ENCODE peak calls at places on chromosome 13, in ten cellular contexts. Y, C, S, J, G, K, F, Z, N and B are unnamed samples.

GRCh38 chr13:111233080-111233479 is 87.4 kb upstream of the TEX29 start:
- DNase-seq in S (no peak), C (no peak), G (no peak), F (no peak), Y (no peak), J (no peak), K (no peak), N (peak), Z (no peak), B (no peak)

GRCh38 chr13:101523732-101524131 is 71.3 kb downstream of the ITGBL1 start:
- DNase-seq in G (peak), F (no peak), K (no peak), N (peak), Z (no peak), Y (no peak), S (peak), J (no peak), C (no peak), B (peak)

GRCh38 chr13:89401209-89401810 is 1730.1 kb downstream of the SLITRK5 start:
- DNase-seq in G (no peak), C (no peak), F (no peak), Y (no peak), N (peak), Z (no peak), S (peak), K (no peak), J (peak), B (no peak)

GRCh38 chr13:91346848-91347211 is 657 bp upstream of the MIR17HG start:
- DNase-seq in J (peak), N (no peak), G (peak), S (peak), F (peak), Y (no peak), K (peak), C (no peak), Z (no peak), B (no peak)

GRCh38 chr13:109274188-109274821 is 512.1 kb downstream of the IRS2 start:
- DNase-seq in F (no peak), Y (no peak), C (no peak), G (no peak), J (peak), N (peak), Z (no peak), S (peak), K (no peak), B (no peak)

GRCh38 chr13:31094331-31095015 is 67.2 kb downstream of the HSPH1 start:
- DNase-seq in J (no peak), K (no peak), G (no peak), C (no peak), Y (no peak), S (no peak), Z (no peak), N (no peak), F (no peak), B (no peak)

GRCh38 chr13:48653074-48654054 is at the start of gene CYSLTR2:
- DNase-seq in Y (no peak), K (no peak), S (peak), J (no peak), F (no peak), N (peak), C (no peak), Z (no peak), G (no peak), B (no peak)

GRCh38 chr13:21973437-21974125 is 302.7 kb downstream of the FGF9 start:
- DNase-seq in S (no peak), Z (no peak), F (no peak), J (no peak), G (no peak), C (no peak), K (no peak), N (no peak), Y (no peak), B (no peak)

GRCh38 chr13:30796833-30797601 is 61.7 kb downstream of the ALOX5AP start:
- DNase-seq in N (peak), K (no peak), Z (no peak), J (no peak), S (peak), G (no peak), Y (no peak), C (no peak), F (no peak), B (no peak)

GRCh38 chr13:34805347-34805746 is 136.7 kb upstream of the NBEA start:
- DNase-seq in F (no peak), Z (no peak), N (no peak), S (no peak), J (no peak), C (no peak), K (no peak), Y (no peak), G (no peak), B (no peak)

GRCh38 chr13:111866731-111867245 is 200.2 kb upstream of the SOX1 start:
- DNase-seq in J (no peak), S (no peak), Z (no peak), C (no peak), F (no peak), Y (no peak), K (no peak), G (no peak), N (no peak), B (no peak)

GRCh38 chr13:75550159-75550567 is 572 bp downstream of the UCHL3 start:
- DNase-seq in S (peak), C (peak), N (peak), K (no peak), J (peak), G (no peak), Z (no peak), Y (peak), F (no peak), B (peak)

GRCh38 chr13:113321546-113321945 is 24.5 kb downstream of the LAMP1 start:
- DNase-seq in G (no peak), N (no peak), J (no peak), C (no peak), F (no peak), Z (peak), Y (no peak), K (no peak), S (no peak), B (no peak)

GRCh38 chr13:113322890-113323651 is 26.0 kb downstream of the LAMP1 start:
- DNase-seq in J (peak), G (no peak), Z (no peak), Y (no peak), N (no peak), C (no peak), F (no peak), K (no peak), S (no peak), B (no peak)

GRCh38 chr13:113323869-113324268 is 26.8 kb downstream of the LAMP1 start:
- DNase-seq in J (no peak), C (no peak), F (no peak), Z (no peak), S (no peak), K (no peak), N (no peak), Y (no peak), G (no peak), B (no peak)

GRCh38 chr13:113320226-113320875 is 23.3 kb downstream of the LAMP1 start:
- DNase-seq in Z (peak), J (no peak), F (no peak), K (no peak), S (no peak), G (no peak), Y (no peak), N (no peak), C (no peak), B (no peak)

GRCh38 chr13:113322043-113322461 is 25.0 kb downstream of the LAMP1 start:
- DNase-seq in C (no peak), Y (no peak), K (no peak), S (no peak), F (no peak), G (no peak), J (no peak), Z (peak), N (no peak), B (no peak)
- TF ChIP-seq POLR2A in C (no peak), Y (no peak), K (no peak), S (no peak), F (no peak), G (no peak), J (no peak), Z (no peak), N (no peak), B (no peak)

GRCh38 chr13:40329682-40330485 is 336.6 kb downstream of the FOXO1 start:
- DNase-seq in K (no peak), Y (no peak), F (no peak), G (no peak), N (no peak), S (no peak), C (no peak), Z (no peak), J (no peak), B (no peak)
- TF ChIP-seq POLR2A in K (no peak), Y (no peak), F (no peak), G (no peak), N (no peak), S (no peak), C (no peak), Z (no peak), J (no peak), B (no peak)

GRCh38 chr13:40769970-40770369 is 1.0 kb downstream of the MRPS31 start:
- DNase-seq in K (no peak), Y (no peak), G (no peak), F (no peak), J (no peak), N (no peak), C (no peak), Z (no peak), S (no peak), B (no peak)

GRCh38 chr13:40772765-40773473 is 1.9 kb upstream of the MRPS31 start:
- DNase-seq in K (no peak), G (no peak), S (no peak), Y (no peak), J (no peak), F (no peak), Z (no peak), N (no peak), C (no peak), B (no peak)

GRCh38 chr13:40770609-40770933 is 419 bp downstream of the MRPS31 start:
- DNase-seq in K (no peak), C (no peak), N (no peak), G (no peak), Y (no peak), S (no peak), F (no peak), Z (no peak), J (no peak), B (no peak)

GRCh38 chr13:40774672-40775071 is 3.7 kb upstream of the MRPS31 start:
- DNase-seq in S (no peak), Z (no peak), F (no peak), C (no peak), N (no peak), J (no peak), G (no peak), K (no peak), Y (no peak), B (no peak)

DNA sequence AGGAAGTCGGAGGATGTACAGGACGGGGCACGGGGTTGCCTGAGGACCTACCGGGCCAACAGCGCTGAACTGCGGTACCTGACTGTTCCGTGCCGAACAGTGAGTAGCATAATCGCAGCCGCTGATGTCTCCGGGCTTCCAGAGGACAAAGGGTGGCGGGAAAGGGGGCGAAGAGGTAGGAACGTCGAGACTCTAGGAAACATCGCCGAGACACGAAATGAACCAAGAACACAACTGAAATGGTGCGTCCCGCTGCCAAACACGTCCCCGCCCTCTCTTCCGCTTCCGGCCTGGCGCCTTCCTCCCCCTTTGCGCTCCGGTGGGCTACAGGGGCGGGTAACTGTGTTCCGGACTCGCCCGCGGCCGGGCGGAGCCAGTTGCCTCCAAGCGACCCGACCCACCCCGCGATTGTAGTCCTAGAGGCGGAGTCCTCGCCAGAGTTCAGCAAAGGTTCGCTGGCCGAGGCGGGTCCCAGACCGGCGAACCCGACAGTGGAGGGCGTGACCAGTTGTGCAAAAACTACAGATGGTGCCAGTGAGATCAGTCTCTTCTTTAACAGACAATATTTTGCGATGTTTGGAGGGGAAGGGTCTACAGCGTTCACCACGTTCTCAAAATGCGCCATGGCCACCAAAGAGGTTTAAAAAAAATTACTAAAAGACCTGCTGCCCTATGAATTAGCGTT is at the start of gene MRPS31:
- DNase-seq in C (peak), Z (peak), N (peak), G (peak), Y (peak), J (peak), K (peak), F (peak), S (peak), B (peak)
- TF ChIP-seq POLR2A in C (peak), Z (no peak), N (peak), G (peak), Y (peak), J (peak), K (peak), F (peak), S (peak), B (peak)

GRCh38 chr13:28494537-28494860 is 429 bp downstream of the FLT1 start:
- DNase-seq in Z (no peak), N (no peak), K (no peak), Y (no peak), F (no peak), G (no peak), J (no peak), S (peak), C (no peak), B (no peak)

GRCh38 chr13:28492527-28493367 is 2.2 kb downstream of the FLT1 start:
- DNase-seq in Z (no peak), G (no peak), S (no peak), F (no peak), N (no peak), Y (no peak), K (no peak), C (no peak), J (no peak), B (no peak)

GRCh38 chr13:28495586-28496564 is 947 bp upstream of the FLT1 start:
- DNase-seq in Z (no peak), Y (no peak), J (no peak), S (peak), K (no peak), C (no peak), G (no peak), N (no peak), F (no peak), B (no peak)

GRCh38 chr13:28493740-28494536 is 990 bp downstream of the FLT1 start:
- DNase-seq in F (no peak), J (no peak), S (no peak), C (no peak), Z (peak), N (no peak), G (no peak), K (no peak), Y (no peak), B (no peak)

GRCh38 chr13:28494861-28495585 is at the start of gene FLT1:
- DNase-seq in N (peak), J (peak), Y (peak), G (peak), C (no peak), Z (peak), S (peak), K (no peak), F (no peak), B (no peak)
- TF ChIP-seq POLR2A in N (peak), J (peak), Y (peak), G (peak), C (no peak), Z (no peak), S (peak), K (no peak), F (no peak), B (peak)

GRCh38 chr13:45932172-45932571 is 80.6 kb upstream of the SIAH3 start:
- DNase-seq in Y (no peak), J (no peak), G (no peak), N (no peak), Z (no peak), S (no peak), K (no peak), C (no peak), F (no peak), B (no peak)

GRCh38 chr13:45932611-45933182 is 81.1 kb upstream of the SIAH3 start:
- DNase-seq in J (peak), N (no peak), Z (no peak), C (no peak), F (no peak), K (no peak), S (no peak), Y (no peak), G (no peak), B (no peak)

GRCh38 chr13:45936621-45937020 is 85.1 kb upstream of the SIAH3 start:
- DNase-seq in F (no peak), J (no peak), Y (no peak), G (no peak), C (no peak), Z (no peak), S (no peak), N (no peak), K (no peak), B (no peak)

GRCh38 chr13:45933203-45934014 is 81.9 kb upstream of the SIAH3 start:
- DNase-seq in S (no peak), Z (no peak), J (no peak), F (no peak), C (no peak), Y (no peak), G (no peak), N (no peak), K (no peak), B (no peak)

GRCh38 chr13:45934283-45934682 is 82.7 kb upstream of the SIAH3 start:
- DNase-seq in F (no peak), J (no peak), S (no peak), K (no peak), N (no peak), Z (no peak), C (no peak), G (no peak), Y (no peak), B (no peak)
- TF ChIP-seq POLR2A in F (no peak), J (no peak), S (no peak), K (no peak), N (no peak), Z (no peak), C (no peak), G (no peak), Y (no peak), B (no peak)

GRCh38 chr13:112978561-112979405 is 9.8 kb downstream of the MCF2L start:
- DNase-seq in G (no peak), S (no peak), Y (no peak), Z (no peak), F (no peak), J (peak), C (no peak), N (no peak), K (no peak), B (no peak)
- TF ChIP-seq POLR2A in G (peak), S (no peak), Y (peak), Z (no peak), F (no peak), J (peak), C (no peak), N (no peak), K (no peak), B (no peak)

DNA sequence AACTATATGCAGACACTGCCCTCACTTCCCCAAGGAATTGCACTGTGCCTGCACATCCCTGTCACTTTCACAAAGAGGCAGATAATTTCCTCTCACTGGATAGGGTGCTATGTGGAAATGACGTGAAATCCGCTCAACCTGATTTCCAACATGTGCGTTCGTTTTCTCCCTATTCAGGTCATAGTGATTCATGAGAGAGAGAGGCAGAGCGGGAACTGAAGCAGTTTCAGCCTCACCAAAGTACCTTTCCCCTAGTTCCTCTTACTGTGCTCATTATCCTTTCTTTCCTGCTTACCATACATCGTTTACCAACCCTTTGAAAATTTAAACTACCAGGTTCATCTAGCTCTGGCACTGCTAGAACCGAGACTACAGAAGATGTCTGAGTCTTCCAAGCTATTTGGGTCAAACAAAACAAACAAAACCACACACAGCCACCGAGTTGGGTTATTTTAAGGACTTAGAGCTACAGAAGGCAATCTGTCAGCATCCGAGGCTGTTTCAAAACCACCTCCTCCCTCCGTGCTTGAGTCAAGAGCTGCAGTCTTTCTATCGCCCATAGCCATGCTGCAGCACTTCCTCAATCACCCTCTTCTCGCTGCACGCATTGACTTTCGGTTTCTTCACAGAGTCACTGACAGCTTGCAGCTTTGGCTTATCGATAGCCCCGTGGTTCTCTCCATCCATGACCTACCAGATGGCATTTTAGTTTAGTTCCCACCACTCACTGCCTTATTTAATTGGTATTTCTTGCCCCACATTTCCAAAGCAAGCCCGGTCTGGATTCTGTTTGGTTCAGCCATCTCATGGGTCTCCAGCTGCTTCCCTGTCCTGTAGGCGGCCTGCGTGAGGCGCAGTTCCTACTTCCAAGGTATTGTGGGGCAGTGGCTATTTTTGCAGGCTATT is 1395.8 kb downstream of the EFNB2 start:
- DNase-seq in J (peak), K (no peak), N (peak), S (peak), Z (peak), C (peak), Y (no peak), G (peak), F (peak), B (peak)
- TF ChIP-seq POLR2A in J (no peak), K (no peak), N (no peak), S (no peak), Z (no peak), C (no peak), Y (no peak), G (no peak), F (no peak), B (no peak)

DNA sequence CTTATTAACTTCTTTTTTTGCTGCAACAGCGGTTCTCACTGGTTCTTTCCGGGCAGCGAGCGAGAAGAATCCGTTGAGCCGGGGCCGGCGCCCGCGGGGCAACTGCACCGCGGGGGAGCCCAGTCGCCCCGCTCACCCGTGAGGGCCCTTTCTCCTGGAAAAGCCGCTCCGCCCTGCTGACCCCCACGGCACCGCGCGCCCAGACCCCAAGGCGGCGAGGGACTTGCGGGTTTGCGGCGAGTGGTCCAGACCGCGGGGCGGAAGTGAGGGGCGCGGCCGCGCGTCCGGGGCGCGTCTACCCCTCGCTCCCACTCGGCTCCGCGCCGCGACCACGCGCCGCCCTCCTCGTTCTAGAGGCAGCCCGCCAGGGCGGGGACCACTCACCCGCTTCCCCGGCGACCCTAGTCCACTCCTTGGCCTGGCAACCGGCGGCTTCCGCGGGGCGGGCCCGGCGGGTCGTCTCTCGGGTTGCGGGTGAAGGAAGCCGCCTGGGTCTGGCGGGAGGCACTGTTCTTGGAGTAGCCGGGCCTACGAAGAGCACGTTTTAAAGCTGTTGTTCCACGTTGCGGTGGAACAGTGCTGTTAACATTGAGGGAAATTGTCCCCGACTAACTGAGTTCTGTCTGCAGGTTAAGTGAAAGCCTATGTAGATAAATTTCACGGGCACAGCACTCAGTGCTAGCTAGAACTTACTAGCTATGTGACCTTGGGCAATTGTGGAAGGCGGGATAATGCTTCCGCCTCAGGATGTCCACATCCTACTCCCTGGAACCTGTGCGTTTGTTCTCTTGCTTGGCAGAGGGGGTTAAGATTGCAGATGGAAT is at the start of gene NEK3:
- DNase-seq in F (peak), G (peak), C (peak), K (peak), S (peak), J (peak), Y (peak), Z (peak), N (peak), B (peak)
- TF ChIP-seq POLR2A in F (peak), G (no peak), C (peak), K (no peak), S (no peak), J (no peak), Y (no peak), Z (no peak), N (no peak), B (peak)

DNA sequence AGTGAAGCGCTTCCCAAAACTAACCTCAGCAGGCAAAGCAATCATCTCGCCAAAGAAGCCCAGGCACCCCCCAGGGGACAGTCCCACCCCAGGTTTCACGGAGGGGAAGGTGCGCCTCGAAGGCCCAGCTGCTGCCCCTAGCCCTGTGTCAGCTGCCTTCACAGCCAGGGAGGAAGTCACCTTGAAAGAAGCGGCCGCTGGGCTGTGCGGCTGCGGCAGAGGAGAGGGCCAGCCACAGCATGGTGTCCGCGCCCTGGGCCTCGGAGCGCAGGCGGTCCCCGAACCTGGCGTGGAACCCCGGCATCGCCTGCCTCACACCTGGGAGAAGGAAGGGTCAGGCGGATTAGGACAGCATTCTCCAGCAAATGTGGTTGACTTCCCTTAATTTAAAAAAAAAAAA is 35.0 kb downstream of the DHRS12 start:
- DNase-seq in C (no peak), K (no peak), S (no peak), N (no peak), Y (no peak), J (no peak), F (no peak), G (no peak), Z (no peak), B (no peak)
- TF ChIP-seq POLR2A in C (no peak), K (no peak), S (no peak), N (no peak), Y (no peak), J (no peak), F (no peak), G (no peak), Z (no peak), B (no peak)